ENCODE peak calls at places on chromosome 9, in nine cellular contexts. X is tibial nerve; E is SJSA1; U is body of pancreas; S is CD4-positive, CD25-positive, alpha-beta regulatory T cell; I is SK-N-SH; P is mucosa of descending colon; G is breast epithelium; O is right lobe of liver. Z is an unnamed sample. For H3K9me3, the result is how much of the 10 kb centered on the place peaks cover.

GRCh38 chr9:130262061-130262745 is 3.4 kb upstream of the HMCN2 start:
- DNase-seq in X (no peak), E (no peak), U (no peak), S (no peak), I (no peak), P (no peak), G (no peak), O (no peak), Z (no peak)

GRCh38 chr9:68530618-68531017 is 10.1 kb downstream of the TMEM252 start:
- DNase-seq in X (peak), E (no peak), U (peak), S (no peak), I (peak), P (peak), G (no peak), O (peak), Z (peak)

GRCh38 chr9:37187713-37188439 is 67.5 kb downstream of the ZCCHC7 start:
- DNase-seq in X (no peak), E (no peak), U (no peak), S (no peak), I (no peak), P (no peak), G (no peak), O (no peak), Z (no peak)

GRCh38 chr9:137300607-137301085 is 1.4 kb downstream of the NRARP start:
- DNase-seq in X (no peak), E (no peak), U (peak), S (no peak), I (peak), P (peak), G (no peak), O (no peak), Z (no peak)

GRCh38 chr9:132006657-132007370 is 72.9 kb downstream of the MED27 start:
- DNase-seq in X (peak), E (no peak), U (no peak), S (no peak), I (no peak), P (no peak), G (no peak), O (no peak), Z (no peak)

GRCh38 chr9:16921855-16922254 is 51.4 kb upstream of the BNC2 start:
- DNase-seq in X (no peak), E (no peak), U (no peak), S (no peak), I (no peak), P (no peak), G (no peak), O (no peak), Z (no peak)

GRCh38 chr9:126663661-126664072 is 49.9 kb downstream of the LMX1B start:
- DNase-seq in X (no peak), E (no peak), U (peak), S (no peak), I (no peak), P (no peak), G (no peak), O (no peak), Z (no peak)

GRCh38 chr9:26502311-26502710 is 390.3 kb downstream of the CAAP1 start:
- DNase-seq in X (no peak), E (no peak), U (no peak), S (no peak), I (no peak), P (no peak), G (no peak), O (no peak), Z (no peak)

GRCh38 chr9:36276840-36277239 is 18.6 kb upstream of the GNE start:
- DNase-seq in X (no peak), E (peak), U (no peak), S (no peak), I (no peak), P (no peak), G (no peak), O (no peak), Z (no peak)

GRCh38 chr9:133470427-133470924 is 8.4 kb downstream of the SLC2A6 start:
- DNase-seq in X (no peak), E (no peak), U (no peak), S (no peak), I (no peak), P (peak), G (no peak), O (no peak), Z (peak)

GRCh38 chr9:101564252-101564651 is 30.5 kb downstream of the PPP3R2 start:
- DNase-seq in X (no peak), E (no peak), U (no peak), S (no peak), I (no peak), P (no peak), G (no peak), O (no peak), Z (no peak)

GRCh38 chr9:95481000-95481399 is 35.8 kb downstream of the PTCH1 start:
- DNase-seq in X (no peak), E (no peak), U (no peak), S (no peak), I (no peak), P (no peak), G (no peak), O (no peak), Z (no peak)

GRCh38 chr9:129397335-129397734 is 219.3 kb upstream of the IER5L start:
- DNase-seq in X (no peak), E (no peak), U (no peak), S (no peak), I (no peak), P (no peak), G (no peak), O (no peak), Z (no peak)

GRCh38 chr9:33718987-33719386 is 76.4 kb upstream of the PRSS3 start:
- DNase-seq in X (peak), E (no peak), U (no peak), S (no peak), I (no peak), P (no peak), G (no peak), O (peak), Z (peak)

GRCh38 chr9:4774209-4774608 is 18.5 kb upstream of the RCL1 start:
- DNase-seq in X (peak), E (no peak), U (no peak), S (no peak), I (no peak), P (no peak), G (no peak), O (no peak), Z (no peak)

GRCh38 chr9:128916204-128916603 is 4.6 kb upstream of the PHYHD1 start:
- DNase-seq in X (no peak), E (no peak), U (peak), S (no peak), I (no peak), P (no peak), G (peak), O (peak), Z (peak)

GRCh38 chr9:126604059-126604685 is 9.6 kb upstream of the LMX1B start:
- DNase-seq in X (no peak), E (no peak), U (no peak), S (no peak), I (no peak), P (no peak), G (no peak), O (no peak), Z (no peak)

GRCh38 chr9:36401179-36401740 is 1.2 kb upstream of the RNF38 start:
- DNase-seq in X (no peak), E (no peak), U (no peak), S (no peak), I (peak), P (no peak), G (no peak), O (no peak), Z (no peak)

GRCh38 chr9:100428871-100429654 is 2.1 kb downstream of the MSANTD3 start:
- DNase-seq in X (no peak), E (peak), U (no peak), S (no peak), I (no peak), P (no peak), G (no peak), O (no peak), Z (no peak)

GRCh38 chr9:11312976-11313375 is 700.2 kb upstream of the PTPRD start:
- DNase-seq in X (no peak), E (no peak), U (peak), S (no peak), I (no peak), P (no peak), G (no peak), O (no peak), Z (no peak)
- H3K9me3 ChIP-seq in X (under half), E (under half), U (under half), S (under half), I (under half), P (under half), G (under half), O (under half), Z (under half)

DNA sequence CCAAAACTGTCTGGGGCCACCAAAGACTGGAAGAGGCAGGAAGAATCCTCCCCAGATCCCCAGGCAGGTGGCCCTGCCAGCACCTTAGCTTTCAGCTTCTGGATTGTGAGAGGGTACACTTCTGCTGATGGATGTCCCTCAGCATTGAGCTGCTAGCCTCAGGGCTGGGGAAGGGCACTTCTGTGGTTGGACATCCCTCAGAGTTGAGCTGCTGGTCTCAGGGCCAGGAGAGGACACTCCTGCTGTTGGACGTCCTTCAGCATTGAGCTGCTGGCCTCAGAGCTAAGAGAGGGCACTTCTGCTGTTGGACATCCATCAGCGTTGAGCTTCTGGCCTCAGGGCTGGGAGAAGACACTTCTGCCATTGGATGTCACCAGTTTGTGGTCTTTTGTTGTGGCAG is 83.8 kb upstream of the FCN1 start:
- DNase-seq in X (no peak), E (no peak), U (no peak), S (no peak), I (no peak), P (no peak), G (no peak), O (no peak), Z (no peak)
- H3K9me3 ChIP-seq in X (under half), E (under half), U (under half), S (under half), I (under half), P (under half), G (under half), O (under half), Z (under half)

GRCh38 chr9:107079589-107079988 is 203.5 kb upstream of the RAD23B start:
- DNase-seq in X (no peak), E (no peak), U (no peak), S (no peak), I (no peak), P (no peak), G (no peak), O (no peak), Z (no peak)
- H3K9me3 ChIP-seq in X (under half), E (under half), U (under half), S (under half), I (under half), P (under half), G (under half), O (under half), Z (under half)

GRCh38 chr9:117783828-117784227 is 79.6 kb downstream of the TLR4 start:
- DNase-seq in X (no peak), E (no peak), U (no peak), S (peak), I (no peak), P (no peak), G (no peak), O (peak), Z (peak)
- H3K9me3 ChIP-seq in X (under half), E (under half), U (under half), S (under half), I (under half), P (under half), G (under half), O (under half), Z (under half)

DNA sequence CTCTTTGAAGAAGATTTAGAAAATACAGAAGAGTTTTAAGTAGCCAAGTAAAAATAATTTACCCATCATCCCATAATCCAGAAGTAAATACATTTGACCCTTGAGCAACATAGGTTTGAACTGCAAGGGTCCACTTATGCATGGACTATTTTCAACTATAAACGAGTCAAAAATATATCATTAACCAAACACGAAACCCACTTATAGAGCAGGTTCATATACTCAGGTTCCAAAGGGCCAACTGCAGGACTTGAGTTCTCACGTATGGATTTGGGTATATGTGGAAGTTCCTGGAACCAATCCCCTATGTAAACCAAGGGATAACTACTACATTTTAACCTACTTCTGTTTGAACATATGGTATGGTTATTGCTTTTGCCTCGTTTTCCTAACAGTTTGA is 5.8 kb downstream of the ABITRAM start:
- DNase-seq in X (no peak), E (no peak), U (no peak), S (no peak), I (no peak), P (no peak), G (no peak), O (no peak), Z (no peak)
- H3K9me3 ChIP-seq in X (under half), E (under half), U (under half), S (under half), I (under half), P (under half), G (under half), O (under half), Z (under half)

GRCh38 chr9:11149065-11149464 is 536.3 kb upstream of the PTPRD start:
- DNase-seq in X (no peak), E (no peak), U (no peak), S (no peak), I (no peak), P (no peak), G (no peak), O (no peak), Z (no peak)
- H3K9me3 ChIP-seq in X (under half), E (under half), U (under half), S (under half), I (under half), P (half or more), G (under half), O (under half), Z (under half)

GRCh38 chr9:122684851-122685250 is 9.9 kb downstream of the OR1L3 start:
- DNase-seq in X (no peak), E (no peak), U (no peak), S (no peak), I (no peak), P (no peak), G (no peak), O (no peak), Z (no peak)
- H3K9me3 ChIP-seq in X (under half), E (under half), U (under half), S (under half), I (under half), P (under half), G (under half), O (under half), Z (under half)

GRCh38 chr9:111731916-111732315 is 62.8 kb downstream of the SHOC1 start:
- DNase-seq in X (no peak), E (no peak), U (no peak), S (no peak), I (no peak), P (no peak), G (no peak), O (no peak), Z (no peak)
- H3K9me3 ChIP-seq in X (under half), E (under half), U (under half), S (under half), I (under half), P (under half), G (under half), O (under half), Z (under half)

Z was measured in lower lobe of right lung.